ENCODE peak calls at places on chromosomes 1 and 21, in four cellular contexts. One of them, this sample, is unnamed.

GRCh38 chr1:156707486-156708244 is 2.3 kb upstream of the CRABP2 start:
- DNase-seq in hepatocyte: no peak
- DNase-seq in PC-3: no peak
- DNase-seq in GM23338: peak
- DNase-seq in this sample: no peak

GRCh38 chr1:1110561-1110971 is 5.3 kb downstream of the C1orf159 start:
- DNase-seq in GM23338: no peak
- DNase-seq in hepatocyte: no peak
- DNase-seq in PC-3: no peak
- DNase-seq in this sample: no peak

GRCh38 chr1:237012789-237013383 is 8.6 kb upstream of the MT1HL1 start:
- DNase-seq in hepatocyte: peak
- DNase-seq in PC-3: peak
- DNase-seq in GM23338: no peak
- DNase-seq in this sample: no peak

GRCh38 chr1:35605882-35606182 is 32.7 kb downstream of the TFAP2E start:
- DNase-seq in GM23338: no peak
- DNase-seq in PC-3: peak
- DNase-seq in hepatocyte: no peak
- DNase-seq in this sample: no peak

GRCh38 chr1:228224198-228225164 is 16.6 kb downstream of the OBSCN start:
- DNase-seq in GM23338: no peak
- DNase-seq in PC-3: no peak
- DNase-seq in hepatocyte: no peak
- DNase-seq in this sample: no peak

GRCh38 chr1:89484097-89485038 is 40.3 kb upstream of the LRRC8B start:
- DNase-seq in hepatocyte: no peak
- DNase-seq in PC-3: no peak
- DNase-seq in GM23338: no peak
- DNase-seq in this sample: no peak

GRCh38 chr1:103783944-103784377 is 34.3 kb downstream of the AMY1C start:
- DNase-seq in PC-3: no peak
- DNase-seq in hepatocyte: no peak
- DNase-seq in GM23338: no peak
- DNase-seq in this sample: no peak

GRCh38 chr1:64093941-64094340 is 109.5 kb upstream of the UBE2U start:
- DNase-seq in GM23338: no peak
- DNase-seq in PC-3: peak
- DNase-seq in hepatocyte: no peak
- DNase-seq in this sample: no peak

GRCh38 chr1:44031051-44031899 is at the start of gene SLC6A9:
- DNase-seq in PC-3: peak
- DNase-seq in GM23338: peak
- DNase-seq in hepatocyte: peak
- DNase-seq in this sample: peak

GRCh38 chr1:67436511-67437057 is 6.4 kb upstream of the SERBP1 start:
- DNase-seq in PC-3: no peak
- DNase-seq in hepatocyte: no peak
- DNase-seq in GM23338: no peak
- DNase-seq in this sample: no peak

GRCh38 chr1:222653178-222653827 is 35.4 kb downstream of the MIA3 start:
- DNase-seq in PC-3: no peak
- DNase-seq in GM23338: no peak
- DNase-seq in hepatocyte: no peak
- DNase-seq in this sample: peak

GRCh38 chr1:47996406-47997226 is 569 bp downstream of the TRABD2B start:
- DNase-seq in GM23338: peak
- DNase-seq in PC-3: no peak
- DNase-seq in hepatocyte: peak
- DNase-seq in this sample: no peak

GRCh38 chr1:109765896-109766615 is 2.3 kb upstream of the EPS8L3 start:
- DNase-seq in hepatocyte: peak
- DNase-seq in GM23338: no peak
- DNase-seq in PC-3: no peak
- DNase-seq in this sample: no peak

GRCh38 chr1:4375812-4376211 is 278.6 kb upstream of the AJAP1 start:
- DNase-seq in GM23338: no peak
- DNase-seq in hepatocyte: no peak
- DNase-seq in PC-3: no peak
- DNase-seq in this sample: no peak

GRCh38 chr1:28062806-28063205 is 25.6 kb downstream of the EYA3 start:
- DNase-seq in hepatocyte: no peak
- DNase-seq in GM23338: no peak
- DNase-seq in PC-3: no peak
- DNase-seq in this sample: no peak

GRCh38 chr1:200453544-200453905 is 43.7 kb upstream of the ZNF281 start:
- DNase-seq in GM23338: no peak
- DNase-seq in hepatocyte: no peak
- DNase-seq in PC-3: no peak
- DNase-seq in this sample: no peak

GRCh38 chr1:220123889-220124288 is 30.0 kb downstream of the IARS2 start:
- DNase-seq in hepatocyte: no peak
- DNase-seq in GM23338: peak
- DNase-seq in PC-3: peak
- DNase-seq in this sample: peak

GRCh38 chr1:98429851-98430496 is 231.5 kb upstream of the SNX7 start:
- DNase-seq in PC-3: peak
- DNase-seq in GM23338: no peak
- DNase-seq in hepatocyte: peak
- DNase-seq in this sample: no peak

GRCh38 chr1:10624256-10625050 is 149.7 kb downstream of the PEX14 start:
- DNase-seq in hepatocyte: no peak
- DNase-seq in GM23338: no peak
- DNase-seq in PC-3: no peak
- DNase-seq in this sample: no peak

GRCh38 chr21:33139084-33139483 is 69.1 kb downstream of the OLIG1 start:
- DNase-seq in GM23338: no peak
- DNase-seq in PC-3: no peak
- DNase-seq in hepatocyte: no peak
- DNase-seq in this sample: no peak

GRCh38 chr1:95023399-95024050 is 49.2 kb downstream of the ALG14 start:
- DNase-seq in PC-3: peak
- DNase-seq in GM23338: no peak
- DNase-seq in hepatocyte: no peak
- DNase-seq in this sample: no peak

GRCh38 chr1:43197343-43198127 is 25.4 kb downstream of the CFAP57 start:
- DNase-seq in PC-3: no peak
- DNase-seq in GM23338: peak
- DNase-seq in hepatocyte: no peak
- DNase-seq in this sample: no peak

GRCh38 chr1:44820945-44821715 is 12.8 kb downstream of the BTBD19 start:
- DNase-seq in hepatocyte: no peak
- DNase-seq in GM23338: no peak
- DNase-seq in PC-3: no peak
- DNase-seq in this sample: no peak

GRCh38 chr1:166811691-166812090 is 27.6 kb upstream of the POGK start:
- DNase-seq in hepatocyte: no peak
- DNase-seq in PC-3: no peak
- DNase-seq in GM23338: no peak
- DNase-seq in this sample: no peak

GRCh38 chr1:7121622-7121988 is 336.4 kb downstream of the CAMTA1 start:
- DNase-seq in GM23338: no peak
- DNase-seq in PC-3: no peak
- DNase-seq in hepatocyte: no peak
- DNase-seq in this sample: no peak

GRCh38 chr1:218763538-218763937 is 410.1 kb upstream of the LYPLAL1 start:
- DNase-seq in GM23338: no peak
- DNase-seq in PC-3: no peak
- DNase-seq in hepatocyte: no peak
- DNase-seq in this sample: peak

GRCh38 chr1:21284206-21285137 is 5.8 kb downstream of the ECE1 start:
- DNase-seq in hepatocyte: no peak
- DNase-seq in PC-3: no peak
- DNase-seq in GM23338: no peak
- DNase-seq in this sample: no peak

GRCh38 chr1:1264868-1265272 is 8.8 kb downstream of the UBE2J2 start:
- DNase-seq in hepatocyte: no peak
- DNase-seq in PC-3: peak
- DNase-seq in GM23338: peak
- DNase-seq in this sample: no peak

GRCh38 chr1:145884675-145885074 is 991 bp downstream of the ANKRD35 start:
- DNase-seq in GM23338: no peak
- DNase-seq in hepatocyte: no peak
- DNase-seq in PC-3: no peak
- DNase-seq in this sample: no peak

GRCh38 chr1:22518379-22518778 is 44.9 kb upstream of the EPHA8 start:
- DNase-seq in PC-3: no peak
- DNase-seq in hepatocyte: no peak
- DNase-seq in GM23338: no peak
- DNase-seq in this sample: no peak

GRCh38 chr1:48817505-48818114 is 40.9 kb upstream of the BEND5 start:
- DNase-seq in PC-3: peak
- DNase-seq in GM23338: peak
- DNase-seq in hepatocyte: peak
- DNase-seq in this sample: peak

GRCh38 chr21:19130379-19131028 is 726.9 kb upstream of the TMPRSS15 start:
- DNase-seq in GM23338: no peak
- DNase-seq in hepatocyte: no peak
- DNase-seq in PC-3: no peak
- DNase-seq in this sample: peak

GRCh38 chr1:111553199-111553598 is 49.8 kb upstream of the ADORA3 start:
- DNase-seq in PC-3: peak
- DNase-seq in hepatocyte: no peak
- DNase-seq in GM23338: no peak
- DNase-seq in this sample: no peak

GRCh38 chr1:53134961-53135734 is 7.3 kb downstream of the SLC1A7 start:
- DNase-seq in PC-3: no peak
- DNase-seq in GM23338: no peak
- DNase-seq in hepatocyte: peak
- DNase-seq in this sample: no peak

GRCh38 chr1:24393892-24394291 is 19.7 kb downstream of the STPG1 start:
- DNase-seq in GM23338: no peak
- DNase-seq in PC-3: peak
- DNase-seq in hepatocyte: no peak
- DNase-seq in this sample: no peak

GRCh38 chr1:236354330-236355147 is 39.5 kb upstream of the EDARADD start:
- DNase-seq in GM23338: no peak
- DNase-seq in hepatocyte: no peak
- DNase-seq in PC-3: no peak
- DNase-seq in this sample: no peak

GRCh38 chr1:12057382-12057781 is 5.7 kb upstream of the TNFRSF8 start:
- DNase-seq in GM23338: no peak
- DNase-seq in hepatocyte: no peak
- DNase-seq in PC-3: no peak
- DNase-seq in this sample: no peak

GRCh38 chr1:53519412-53519811 is 60.2 kb downstream of the DMRTB1 start:
- DNase-seq in hepatocyte: no peak
- DNase-seq in PC-3: no peak
- DNase-seq in GM23338: no peak
- DNase-seq in this sample: no peak

GRCh38 chr1:39955547-39956539 is 898 bp downstream of the MFSD2A start:
- DNase-seq in GM23338: peak
- DNase-seq in PC-3: peak
- DNase-seq in hepatocyte: peak
- DNase-seq in this sample: peak
- TF ChIP-seq EZH2phosphoT487 in GM23338: no peak
- TF ChIP-seq EZH2phosphoT487 in PC-3: no peak
- TF ChIP-seq EZH2phosphoT487 in hepatocyte: no peak
- TF ChIP-seq EZH2phosphoT487 in this sample: no peak

DNA sequence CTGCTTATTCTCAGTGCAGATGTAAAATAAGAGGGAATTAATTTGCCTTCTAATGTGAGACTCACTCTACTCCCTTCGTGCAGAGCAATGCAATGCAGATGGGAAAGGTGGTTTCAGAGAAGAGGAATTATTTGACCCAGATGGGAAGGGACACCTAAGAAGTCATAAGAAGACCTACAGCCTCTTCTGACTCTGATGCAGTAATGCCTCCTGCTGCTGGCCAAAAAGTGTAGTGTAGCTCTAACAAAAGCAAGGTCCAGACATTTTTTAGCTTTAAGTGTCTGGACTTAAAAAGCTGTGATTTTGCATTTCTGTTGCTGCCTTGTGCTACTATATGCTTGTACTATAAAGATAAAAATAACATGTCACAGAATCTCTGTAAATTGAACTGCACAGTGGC is 501.4 kb downstream of the TTLL7 start:
- DNase-seq in PC-3: peak
- DNase-seq in hepatocyte: no peak
- DNase-seq in GM23338: peak
- DNase-seq in this sample: no peak
- TF ChIP-seq EZH2phosphoT487 in PC-3: no peak
- TF ChIP-seq EZH2phosphoT487 in hepatocyte: no peak
- TF ChIP-seq EZH2phosphoT487 in GM23338: no peak
- TF ChIP-seq EZH2phosphoT487 in this sample: no peak

DNA sequence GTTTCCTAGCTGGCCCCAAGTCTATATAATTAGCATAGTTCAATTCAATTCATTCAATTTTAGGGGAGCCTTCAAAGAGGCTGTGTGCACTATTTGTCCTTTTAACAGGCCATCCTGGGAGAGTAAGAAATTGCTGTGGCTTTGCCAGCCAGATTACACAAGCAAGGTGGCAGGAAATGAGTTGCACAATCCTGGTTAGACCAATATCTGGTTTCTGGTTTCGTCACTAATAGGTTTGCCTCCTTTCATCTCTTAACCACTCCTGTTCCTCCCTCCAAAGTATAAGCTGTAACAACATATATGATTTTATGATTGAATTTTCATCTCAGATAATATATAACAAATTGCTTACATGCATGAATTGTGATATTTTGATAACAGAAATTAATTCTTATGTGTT is 84.1 kb upstream of the NEGR1 start:
- DNase-seq in PC-3: peak
- DNase-seq in hepatocyte: peak
- DNase-seq in GM23338: no peak
- DNase-seq in this sample: peak
- TF ChIP-seq EZH2phosphoT487 in PC-3: no peak
- TF ChIP-seq EZH2phosphoT487 in hepatocyte: no peak
- TF ChIP-seq EZH2phosphoT487 in GM23338: no peak
- TF ChIP-seq EZH2phosphoT487 in this sample: no peak

GRCh38 chr1:41920658-41921057 is 1.9 kb upstream of the HIVEP3 start:
- DNase-seq in GM23338: no peak
- DNase-seq in PC-3: peak
- DNase-seq in hepatocyte: no peak
- DNase-seq in this sample: no peak
- TF ChIP-seq EZH2phosphoT487 in GM23338: no peak
- TF ChIP-seq EZH2phosphoT487 in PC-3: no peak
- TF ChIP-seq EZH2phosphoT487 in hepatocyte: no peak
- TF ChIP-seq EZH2phosphoT487 in this sample: no peak

GRCh38 chr1:208077232-208077751 is 166.4 kb upstream of the CD34 start:
- DNase-seq in hepatocyte: no peak
- DNase-seq in GM23338: no peak
- DNase-seq in PC-3: no peak
- DNase-seq in this sample: no peak
- TF ChIP-seq EZH2phosphoT487 in hepatocyte: no peak
- TF ChIP-seq EZH2phosphoT487 in GM23338: no peak
- TF ChIP-seq EZH2phosphoT487 in PC-3: no peak
- TF ChIP-seq EZH2phosphoT487 in this sample: no peak